ENCODE peak calls at places on chromosomes 6 and 20, in six cellular contexts. V is RWPE1, J is astrocyte of the spinal cord, P is nephron progenitor cell, U is fibroblast of mammary gland, G is neural progenitor cell. L is an unnamed sample.

GRCh38 chr20:15811951-15812350 is 761.3 kb downstream of the KIF16B start:
- DNase-seq in P (no peak), V (no peak), U (no peak), G (no peak), J (no peak), L (no peak)

GRCh38 chr20:33423141-33423834 is 20.3 kb downstream of the SNTA1 start:
- DNase-seq in G (no peak), U (peak), J (peak), V (no peak), P (no peak), L (no peak)

GRCh38 chr6:163391983-163392382 is 22.5 kb upstream of the QKI start:
- DNase-seq in P (no peak), U (no peak), V (peak), G (no peak), J (no peak), L (no peak)

GRCh38 chr6:158285321-158285960 is 26.8 kb upstream of the TULP4 start:
- DNase-seq in V (no peak), P (no peak), J (peak), U (peak), G (peak), L (no peak)

GRCh38 chr6:87879144-87879861 is 168.3 kb upstream of the SPACA1 start:
- DNase-seq in V (no peak), U (peak), J (no peak), P (no peak), G (no peak), L (no peak)

GRCh38 chr20:24745617-24746350 is 203.3 kb upstream of the CST7 start:
- DNase-seq in V (no peak), G (no peak), J (no peak), U (no peak), P (no peak), L (no peak)

GRCh38 chr6:16669227-16669626 is 92.0 kb downstream of the ATXN1 start:
- DNase-seq in J (peak), P (no peak), G (no peak), U (peak), V (peak), L (no peak)

GRCh38 chr20:25399038-25399430 is 8.4 kb upstream of the ABHD12 start:
- DNase-seq in U (peak), J (peak), G (peak), P (no peak), V (peak), L (peak)

GRCh38 chr6:2630891-2631458 is 119.7 kb downstream of the MYLK4 start:
- DNase-seq in G (no peak), J (peak), U (peak), V (no peak), P (no peak), L (no peak)

GRCh38 chr6:130233332-130233731 is 10.6 kb upstream of the SAMD3 start:
- DNase-seq in U (peak), V (no peak), G (peak), P (no peak), J (peak), L (no peak)

GRCh38 chr6:38149526-38149925 is 330.0 kb downstream of the ZFAND3 start:
- DNase-seq in V (no peak), P (no peak), U (peak), J (no peak), G (peak), L (no peak)

GRCh38 chr6:37441651-37442050 is 8.6 kb downstream of the CMTR1 start:
- DNase-seq in G (no peak), P (no peak), V (no peak), J (no peak), U (no peak), L (peak)

GRCh38 chr6:89941031-89941775 is 46.9 kb downstream of the GJA10 start:
- DNase-seq in G (no peak), V (no peak), J (peak), U (peak), P (no peak), L (no peak)

GRCh38 chr6:128493877-128494276 is 26.5 kb downstream of the PTPRK start:
- DNase-seq in J (no peak), V (no peak), P (no peak), U (no peak), G (no peak), L (no peak)

GRCh38 chr20:33099842-33100538 is 20.5 kb downstream of the BPIFB4 start:
- DNase-seq in U (no peak), G (no peak), J (no peak), V (peak), P (no peak), L (no peak)

GRCh38 chr20:51553897-51554504 is 11.5 kb upstream of the NFATC2 start:
- DNase-seq in J (peak), U (peak), P (no peak), G (no peak), V (peak), L (no peak)

GRCh38 chr20:10501377-10501776 is 66.3 kb downstream of the SLX4IP start:
- DNase-seq in G (no peak), P (no peak), J (no peak), V (no peak), U (no peak), L (no peak)

GRCh38 chr20:35248641-35249475 is 22.4 kb downstream of the MMP24 start:
- DNase-seq in U (no peak), V (no peak), G (no peak), J (no peak), P (no peak), L (no peak)

GRCh38 chr20:38940644-38941043 is 14.4 kb downstream of the FAM83D start:
- DNase-seq in G (no peak), J (no peak), P (no peak), V (no peak), U (no peak), L (no peak)

GRCh38 chr6:134466751-134467525 is 149.0 kb upstream of the SGK1 start:
- DNase-seq in P (no peak), G (no peak), U (peak), V (peak), J (no peak), L (no peak)

GRCh38 chr6:24927985-24928735 is 7.6 kb downstream of the RIPOR2 start:
- DNase-seq in U (peak), V (no peak), J (peak), G (no peak), P (no peak), L (no peak)

GRCh38 chr6:165231581-165232276 is 77.7 kb downstream of the C6orf118 start:
- DNase-seq in J (peak), V (peak), U (peak), P (peak), G (peak), L (peak)

GRCh38 chr6:70520575-70520974 is 46.2 kb upstream of the SDHAF4 start:
- DNase-seq in U (peak), G (no peak), P (no peak), V (no peak), J (peak), L (peak)

GRCh38 chr20:59977086-59977485 is 18.9 kb downstream of the CDH26 start:
- DNase-seq in G (no peak), V (no peak), U (no peak), P (no peak), J (no peak), L (no peak)

GRCh38 chr6:91317247-91317646 is 730.4 kb upstream of the MAP3K7 start:
- DNase-seq in U (no peak), P (no peak), J (peak), G (no peak), V (no peak), L (no peak)

GRCh38 chr6:170371588-170371987 is 65.0 kb downstream of the FAM120B start:
- DNase-seq in U (no peak), V (no peak), G (peak), P (no peak), J (no peak), L (peak)

GRCh38 chr6:67694127-67694526 is 941.0 kb upstream of the ADGRB3 start:
- DNase-seq in J (no peak), V (no peak), G (no peak), U (no peak), P (no peak), L (no peak)

GRCh38 chr6:25156123-25156522 is 123.1 kb upstream of the CARMIL1 start:
- DNase-seq in V (no peak), P (no peak), J (no peak), G (no peak), U (no peak), L (no peak)

GRCh38 chr20:33812673-33813462 is 1.7 kb downstream of the CHMP4B start:
- DNase-seq in J (peak), V (peak), P (peak), G (peak), U (peak), L (peak)

GRCh38 chr6:46104209-46104608 is 25.6 kb upstream of the ENPP4 start:
- DNase-seq in U (no peak), P (no peak), V (no peak), J (no peak), G (no peak), L (no peak)

GRCh38 chr6:166341464-166341863 is 881 bp downstream of the SFT2D1 start:
- DNase-seq in G (no peak), J (no peak), U (no peak), V (no peak), P (no peak), L (no peak)

GRCh38 chr20:36523341-36523740 is 18.0 kb upstream of the MYL9 start:
- DNase-seq in U (no peak), V (no peak), J (no peak), P (no peak), G (no peak), L (no peak)

GRCh38 chr6:135498178-135498841 is 770 bp upstream of the AHI1 start:
- DNase-seq in J (peak), V (peak), G (peak), P (peak), U (peak), L (peak)

GRCh38 chr20:47356220-47356525 is 326 bp downstream of the ZMYND8 start:
- DNase-seq in G (no peak), P (no peak), J (no peak), V (no peak), U (no peak), L (no peak)

DNA sequence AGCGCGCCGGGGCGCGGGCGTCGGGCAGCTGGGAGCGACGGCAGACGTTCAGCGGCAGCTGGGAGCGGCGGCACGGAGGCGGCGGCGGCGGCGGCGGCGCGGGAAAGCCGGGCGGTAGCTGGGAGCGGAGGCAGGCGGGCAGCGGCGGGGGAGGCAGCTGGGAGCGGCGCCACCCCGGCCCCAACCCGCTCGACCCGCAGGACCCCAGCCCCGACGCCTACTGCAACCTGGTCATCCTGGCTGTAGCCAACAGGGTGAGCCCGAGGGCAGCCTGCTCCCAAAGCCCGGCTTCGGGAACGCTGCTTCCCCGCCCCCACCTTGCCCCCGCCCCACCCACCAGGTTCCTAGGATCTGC is 8.9 kb downstream of the CCM2L start:
- DNase-seq in P (peak), V (peak), G (peak), U (no peak), J (no peak), L (peak)
- TF ChIP-seq CTCF in P (no peak), V (peak), G (peak), U (no peak), J (no peak), L (no peak)

DNA sequence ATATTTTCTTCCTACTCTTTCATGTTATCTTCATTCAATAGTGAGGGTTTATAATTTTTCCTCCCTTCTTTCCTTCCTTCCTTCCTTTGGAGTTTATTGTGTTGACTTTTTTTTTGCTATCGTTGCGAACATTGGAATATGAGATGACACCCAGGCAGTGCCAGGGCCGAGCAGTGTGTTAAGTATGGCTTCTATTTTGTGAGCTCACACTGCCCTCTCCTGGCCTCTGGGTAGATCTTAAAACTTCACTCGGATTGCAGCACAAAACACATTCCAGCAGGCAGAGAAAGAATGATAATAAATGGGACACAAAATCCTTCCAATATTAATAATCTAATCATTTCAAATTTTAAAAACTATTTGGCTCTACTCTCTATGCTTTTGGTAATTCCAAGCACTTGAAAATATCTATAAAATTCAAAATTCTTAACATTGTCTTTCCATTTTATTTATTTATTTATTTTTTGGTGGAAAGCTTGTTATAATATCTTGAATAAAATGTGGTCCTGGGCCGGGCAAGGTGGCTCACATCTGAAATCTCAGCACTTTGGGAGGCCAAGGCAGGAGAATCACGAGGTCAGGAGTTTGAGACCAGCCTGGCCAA is 147.4 kb upstream of the OLIG3 start:
- DNase-seq in P (peak), J (peak), V (peak), U (peak), G (peak), L (peak)
- TF ChIP-seq CTCF in P (peak), J (peak), V (peak), U (peak), G (peak), L (peak)

GRCh38 chr6:71887006-71887743 is 825 bp downstream of the RIMS1 start:
- DNase-seq in G (peak), J (no peak), U (no peak), P (peak), V (no peak), L (peak)

GRCh38 chr6:71886184-71887005 is at the start of gene RIMS1:
- DNase-seq in J (peak), G (peak), U (no peak), V (no peak), P (peak), L (peak)

GRCh38 chr6:71889366-71889765 is 3.0 kb downstream of the RIMS1 start:
- DNase-seq in J (no peak), V (no peak), P (no peak), U (no peak), G (no peak), L (no peak)

GRCh38 chr6:71887744-71888115 is 1.4 kb downstream of the RIMS1 start:
- DNase-seq in P (no peak), U (no peak), J (no peak), V (no peak), G (no peak), L (no peak)

DNA sequence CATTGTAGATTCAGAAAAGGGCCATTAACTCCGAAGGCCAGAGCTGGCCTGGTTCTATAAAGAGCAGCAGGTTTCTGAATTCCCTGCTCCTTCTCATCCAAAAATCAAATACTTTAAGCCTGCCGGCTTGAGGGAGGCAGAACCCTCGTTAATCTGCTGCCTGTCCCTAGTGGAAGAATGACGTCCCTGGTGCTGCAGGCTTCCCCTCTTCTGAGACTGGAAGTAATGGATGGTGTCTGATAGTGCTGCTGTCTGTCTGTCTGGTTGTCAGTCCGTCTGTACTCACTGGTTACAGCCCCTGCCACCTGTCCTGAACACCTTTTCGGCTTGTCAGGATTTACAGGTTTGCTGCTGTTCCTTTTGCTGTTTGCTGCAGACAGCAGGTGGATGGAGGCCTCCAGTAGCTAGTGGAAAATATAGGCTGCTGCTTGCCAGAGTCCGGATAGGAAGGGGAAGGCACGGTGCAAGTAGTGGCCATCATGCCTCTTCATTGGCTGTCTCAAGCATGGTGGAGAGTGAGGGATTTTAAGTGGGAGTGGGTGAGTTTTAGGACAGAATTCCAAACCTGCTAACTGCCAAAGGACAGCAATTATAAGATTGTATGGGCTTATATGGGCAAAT is 2.5 kb downstream of the RIMS1 start:
- DNase-seq in U (no peak), J (no peak), V (no peak), G (peak), P (no peak), L (no peak)
- TF ChIP-seq CTCF in U (no peak), J (no peak), V (no peak), G (peak), P (no peak), L (no peak)

DNA sequence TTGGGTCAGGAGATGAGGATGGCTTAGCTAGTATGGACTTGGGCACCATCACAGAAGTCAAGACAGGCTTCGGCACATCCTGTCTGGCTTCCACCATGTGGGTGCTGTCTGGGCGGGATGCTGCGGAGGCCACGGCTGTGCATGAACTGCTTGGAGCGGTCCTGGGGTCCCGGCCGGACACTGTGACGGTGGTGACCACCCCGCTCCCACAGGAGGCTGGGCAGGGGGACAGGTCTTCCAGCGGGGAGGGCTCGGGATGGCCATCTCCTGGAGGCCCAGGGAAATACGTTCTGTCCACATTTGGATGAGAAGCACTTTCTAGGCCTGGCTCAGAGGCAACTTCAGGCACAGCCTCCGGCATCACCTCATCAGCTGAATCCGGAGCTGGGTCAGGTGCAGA is 32.1 kb upstream of the TCFL5 start:
- DNase-seq in V (no peak), J (no peak), U (no peak), G (peak), P (no peak), L (peak)
- TF ChIP-seq CTCF in V (no peak), J (peak), U (peak), G (peak), P (no peak), L (peak)